ENCODE peak calls at places on chromosomes 3 and 15, in ten cellular contexts. M is naive thymus-derived CD4-positive, alpha-beta T cell; W is upper lobe of right lung; R is GM23248; P is keratinocyte; K is IMR-90; A is aorta; B is stomach; N is DND-41; L is fibroblast of lung. Q is an unnamed sample.

GRCh38 chr15:77508541-77509505 is 88.1 kb downstream of the HMG20A start:
- DNase-seq in M (no peak), W (peak; percentile 70), R (peak; percentile 54), P (no peak), K (peak; percentile 71), A (peak; percentile 86), B (peak; percentile 73), N (no peak), L (peak; percentile 38), Q (no peak)

GRCh38 chr3:136547293-136547692 is 204.9 kb downstream of the STAG1 start:
- DNase-seq in M (no peak), W (no peak), R (no peak), P (no peak), K (peak; percentile 55), A (no peak), B (no peak), N (no peak), L (peak; percentile 29), Q (no peak)

GRCh38 chr3:12904951-12905315 is 63.6 kb upstream of the RPL32 start:
- DNase-seq in M (no peak), W (no peak), R (no peak), P (no peak), K (no peak), A (no peak), B (no peak), N (no peak), L (no peak), Q (no peak)

GRCh38 chr3:152835311-152836102 is 576 bp downstream of the P2RY1 start:
- DNase-seq in M (no peak), W (peak; percentile 91), R (peak; percentile 71), P (no peak), K (peak; percentile 4), A (peak; percentile 84), B (peak; percentile 33), N (no peak), L (peak; percentile 76), Q (no peak)

GRCh38 chr3:157508461-157508860 is 5.2 kb upstream of the VEPH1 start:
- DNase-seq in M (no peak), W (no peak), R (no peak), P (no peak), K (no peak), A (no peak), B (no peak), N (no peak), L (no peak), Q (no peak)

GRCh38 chr3:53224026-53224425 is 31.8 kb downstream of the TKT start:
- DNase-seq in M (no peak), W (peak; percentile 47), R (no peak), P (no peak), K (no peak), A (no peak), B (no peak), N (no peak), L (no peak), Q (no peak)

GRCh38 chr15:76903251-76903681 is 1.9 kb downstream of the SCAPER start:
- DNase-seq in M (peak; percentile 15), W (no peak), R (peak; percentile 54), P (no peak), K (peak; percentile 78), A (no peak), B (no peak), N (peak; percentile 6), L (peak; percentile 47), Q (no peak)

GRCh38 chr3:177893321-177893720 is 642.9 kb upstream of the KCNMB2 start:
- DNase-seq in M (no peak), W (no peak), R (peak; percentile 4), P (no peak), K (no peak), A (no peak), B (no peak), N (no peak), L (no peak), Q (no peak)

GRCh38 chr3:134014270-134014669 is 15.5 kb downstream of the SLCO2A1 start:
- DNase-seq in M (no peak), W (no peak), R (no peak), P (no peak), K (no peak), A (no peak), B (no peak), N (no peak), L (no peak), Q (no peak)

GRCh38 chr3:194548346-194549321 is 61.8 kb upstream of the ATP13A3 start:
- DNase-seq in M (no peak), W (no peak), R (no peak), P (no peak), K (peak; percentile 89), A (peak; percentile 66), B (no peak), N (no peak), L (peak; percentile 80), Q (no peak)

GRCh38 chr3:184629555-184630160 is 68.1 kb downstream of the EPHB3 start:
- DNase-seq in M (no peak), W (no peak), R (no peak), P (no peak), K (no peak), A (peak; percentile 51), B (peak; percentile 32), N (no peak), L (no peak), Q (no peak)

GRCh38 chr3:136624894-136625815 is 127.0 kb downstream of the STAG1 start:
- DNase-seq in M (no peak), W (no peak), R (no peak), P (peak; percentile 41), K (no peak), A (no peak), B (no peak), N (no peak), L (no peak), Q (no peak)

GRCh38 chr3:115710799-115711198 is 87.5 kb downstream of the GAP43 start:
- DNase-seq in M (no peak), W (no peak), R (peak; percentile 49), P (no peak), K (peak; percentile 15), A (no peak), B (no peak), N (no peak), L (no peak), Q (no peak)

GRCh38 chr15:101474233-101474632 is 15.3 kb downstream of the PCSK6 start:
- DNase-seq in M (no peak), W (no peak), R (no peak), P (no peak), K (no peak), A (peak; percentile 48), B (no peak), N (no peak), L (no peak), Q (no peak)

DNA sequence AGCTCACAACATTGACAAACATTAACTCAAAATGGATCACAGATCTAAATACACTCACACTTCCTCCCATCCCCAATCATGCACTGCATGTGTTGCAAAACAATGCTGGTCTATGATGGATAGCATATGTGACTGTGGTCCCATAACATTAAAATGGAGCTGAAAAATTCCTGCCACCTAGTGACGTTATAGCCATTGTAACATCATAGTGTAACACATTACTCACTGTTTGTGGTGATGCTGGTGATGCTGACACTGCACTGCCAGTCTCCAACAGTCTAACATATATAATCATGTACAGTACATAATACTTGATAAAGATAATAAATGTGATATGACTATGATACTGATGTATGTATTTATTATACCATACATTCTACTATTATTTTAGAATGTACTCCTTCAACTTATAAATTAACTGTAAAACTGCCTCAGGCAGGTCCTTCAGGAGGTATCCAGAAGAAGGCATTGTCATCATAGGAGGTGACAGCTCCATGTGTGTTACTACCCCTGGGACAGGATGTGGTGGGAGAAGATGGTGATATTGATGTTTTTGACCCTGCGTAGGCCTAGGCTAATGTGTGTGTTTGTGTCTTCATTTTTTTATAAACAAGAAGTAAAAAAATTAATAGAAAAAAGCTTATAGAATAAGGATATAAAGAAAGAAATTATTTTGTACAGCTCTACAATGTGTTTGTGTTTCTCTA is 41.3 kb downstream of the TXNRD3 start:
- DNase-seq in M (no peak), W (no peak), R (peak; percentile 38), P (no peak), K (peak; percentile 11), A (no peak), B (no peak), N (peak; percentile 25), L (no peak), Q (no peak)
- H3K4me3 ChIP-seq in M (no peak overlapping the region), W (no peak overlapping the region), R (no peak overlapping the region), P (no peak overlapping the region), K (no peak overlapping the region), A (no peak overlapping the region), B (no peak overlapping the region), N (no peak overlapping the region), L (no peak overlapping the region), Q (no peak overlapping the region)

DNA sequence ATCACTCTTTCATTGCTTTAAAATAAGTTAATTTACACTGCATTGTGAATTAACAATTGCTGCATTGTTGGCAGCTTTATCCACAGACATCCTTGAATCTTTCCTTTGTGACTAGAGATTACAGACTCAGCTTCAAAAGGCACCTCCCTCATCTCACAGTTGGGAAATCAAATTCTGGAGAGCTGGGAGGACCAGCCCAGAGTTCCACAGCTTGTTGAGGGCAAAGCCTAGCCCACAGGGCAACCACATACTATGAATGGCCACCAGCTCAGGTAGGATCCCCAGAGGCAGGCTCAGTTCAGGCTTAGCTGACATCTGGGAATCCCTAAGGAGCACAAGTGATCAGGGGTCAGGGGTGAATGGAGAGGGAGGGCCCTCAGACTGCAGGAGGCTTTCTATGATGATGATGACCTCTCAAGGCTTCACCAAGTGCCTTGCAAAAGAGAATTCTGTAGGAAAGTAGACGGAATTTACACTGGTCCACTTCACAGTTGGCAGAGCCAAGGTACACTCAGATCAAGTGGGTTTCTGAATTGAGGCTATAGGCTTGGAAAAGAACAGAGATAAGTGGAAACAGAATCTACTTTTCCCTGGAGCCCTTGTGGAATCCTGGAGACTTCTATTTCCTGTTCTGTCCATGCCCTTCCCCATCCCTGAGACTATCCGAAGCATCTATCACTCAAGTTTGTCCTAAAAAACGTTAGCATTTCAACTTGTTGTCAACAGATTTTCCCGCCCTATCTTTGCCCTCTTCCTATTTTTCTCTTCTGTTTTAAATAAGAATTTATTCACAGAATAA is 13.2 kb downstream of the GCSAM start:
- DNase-seq in M (no peak), W (no peak), R (no peak), P (no peak), K (no peak), A (no peak), B (no peak), N (no peak), L (no peak), Q (no peak)
- H3K4me1 ChIP-seq in M (peaks cover 12% of the 10 kb centered on the region), W (no peaks in the 10 kb centered on the region), R (no peaks in the 10 kb centered on the region), P (no peaks in the 10 kb centered on the region), K (no peaks in the 10 kb centered on the region), A (no peaks in the 10 kb centered on the region), B (peaks cover 8% of the 10 kb centered on the region), N (peaks cover 12% of the 10 kb centered on the region), L (no peaks in the 10 kb centered on the region), Q (peaks cover 7% of the 10 kb centered on the region)

DNA sequence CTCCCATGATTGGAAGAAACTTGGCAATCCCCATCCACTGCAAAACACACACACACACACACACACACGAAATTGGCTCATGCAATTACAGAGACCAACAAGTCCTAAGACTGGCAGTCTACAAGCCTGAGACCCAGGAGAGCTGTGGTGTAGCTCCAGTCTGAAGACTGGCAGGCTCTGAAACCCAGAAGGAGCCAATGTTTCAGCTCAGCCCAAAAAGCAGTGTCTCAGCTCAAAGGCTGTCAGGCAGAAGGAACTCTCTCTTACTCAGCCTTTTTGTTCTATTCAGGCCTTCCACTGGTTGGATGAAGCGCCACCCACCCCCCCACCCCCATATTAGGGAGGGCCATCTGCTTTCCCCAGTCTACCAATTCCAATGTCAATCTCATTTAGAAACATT is 32.1 kb downstream of the MESD start:
- DNase-seq in M (no peak), W (no peak), R (peak; percentile 25), P (no peak), K (peak; percentile 22), A (no peak), B (no peak), N (no peak), L (peak; percentile 22), Q (no peak)
- H3K9me3 ChIP-seq in M (no peaks in the 10 kb centered on the region), W (no peaks in the 10 kb centered on the region), R (no peaks in the 10 kb centered on the region), P (no peaks in the 10 kb centered on the region), K (no peaks in the 10 kb centered on the region), A (no peaks in the 10 kb centered on the region), B (no peaks in the 10 kb centered on the region), N (no peaks in the 10 kb centered on the region), L (no peaks in the 10 kb centered on the region), Q (no peaks in the 10 kb centered on the region)

GRCh38 chr3:98827221-98827620 is 64.1 kb downstream of the ST3GAL6 start:
- DNase-seq in M (no peak), W (no peak), R (no peak), P (no peak), K (no peak), A (no peak), B (no peak), N (no peak), L (no peak), Q (no peak)
- H3K4me3 ChIP-seq in M (no peak overlapping the region), W (no peak overlapping the region), R (no peak overlapping the region), P (no peak overlapping the region), K (no peak overlapping the region), A (no peak overlapping the region), B (no peak overlapping the region), N (no peak overlapping the region), L (no peak overlapping the region), Q (no peak overlapping the region)